ENCODE peak calls at places on chromosomes 12 and 14, in five cellular contexts. J is neuronal stem cell, A is H1, E is H9, Q is trophoblast cell. O is an unnamed sample.

GRCh38 chr12:24797901-24798300 is 151.0 kb downstream of the BCAT1 start:
- DNase-seq in J (no peak), A (no peak), E (no peak), Q (no peak), O (no peak)

GRCh38 chr14:79576434-79576833 is 634.9 kb downstream of the DIO2 start:
- DNase-seq in J (no peak), A (no peak), E (no peak), Q (no peak), O (no peak)

GRCh38 chr12:52132754-52133161 is 53.3 kb downstream of the SMIM41 start:
- DNase-seq in J (no peak), A (no peak), E (no peak), Q (no peak), O (no peak)

GRCh38 chr12:128914908-128915563 is 61.8 kb downstream of the GLT1D1 start:
- DNase-seq in J (no peak), A (no peak), E (no peak), Q (no peak), O (no peak)

GRCh38 chr14:75001899-75002298 is 822 bp upstream of the EIF2B2 start:
- DNase-seq in J (no peak), A (no peak), E (no peak), Q (no peak), O (no peak)

GRCh38 chr14:103629503-103630121 is 601 bp downstream of the KLC1 start:
- DNase-seq in J (peak), A (peak), E (peak), Q (peak), O (peak)

GRCh38 chr14:91595736-91596135 is 85.6 kb upstream of the PPP4R3A start:
- DNase-seq in J (no peak), A (no peak), E (no peak), Q (no peak), O (no peak)

GRCh38 chr12:132188451-132189298 is 44.4 kb downstream of the NOC4L start:
- DNase-seq in J (no peak), A (no peak), E (no peak), Q (no peak), O (no peak)

GRCh38 chr14:88228519-88229236 is 94.4 kb downstream of the KCNK10 start:
- DNase-seq in J (no peak), A (no peak), E (no peak), Q (peak), O (no peak)

GRCh38 chr12:42979746-42980145 is 390.2 kb upstream of the PRICKLE1 start:
- DNase-seq in J (no peak), A (no peak), E (no peak), Q (no peak), O (no peak)

GRCh38 chr12:49231881-49232650 is 32.8 kb upstream of the TUBA1C start:
- DNase-seq in J (no peak), A (no peak), E (no peak), Q (no peak), O (no peak)

GRCh38 chr12:72366255-72366654 is 94.1 kb downstream of the TRHDE start:
- DNase-seq in J (no peak), A (no peak), E (no peak), Q (no peak), O (no peak)

GRCh38 chr14:69376439-69376838 is 21.7 kb downstream of the ERH start:
- DNase-seq in J (no peak), A (no peak), E (no peak), Q (no peak), O (peak)

GRCh38 chr12:25585021-25585523 is 32.0 kb upstream of the LMNTD1 start:
- DNase-seq in J (no peak), A (no peak), E (no peak), Q (no peak), O (no peak)

GRCh38 chr12:40970320-40970907 is 217.7 kb upstream of the PDZRN4 start:
- DNase-seq in J (no peak), A (no peak), E (no peak), Q (no peak), O (no peak)

GRCh38 chr14:105448706-105449111 is 25.9 kb upstream of the CRIP2 start:
- DNase-seq in J (peak), A (peak), E (peak), Q (peak), O (peak)

GRCh38 chr12:67069451-67070306 is 199.5 kb upstream of the CAND1 start:
- DNase-seq in J (peak), A (peak), E (peak), Q (peak), O (peak)

GRCh38 chr14:60505448-60505847 is 3.5 kb upstream of the SIX6 start:
- DNase-seq in J (peak), A (no peak), E (no peak), Q (no peak), O (no peak)

GRCh38 chr14:90693413-90693812 is 122.8 kb downstream of the TTC7B start:
- DNase-seq in J (no peak), A (no peak), E (no peak), Q (no peak), O (no peak)

GRCh38 chr12:128823216-128823915 is 392 bp downstream of the SLC15A4 start:
- DNase-seq in J (no peak), A (peak), E (peak), Q (peak), O (no peak)

GRCh38 chr14:22483863-22484593 is 105.0 kb downstream of the DAD1 start:
- DNase-seq in J (no peak), A (no peak), E (no peak), Q (no peak), O (no peak)

GRCh38 chr14:102580552-102581110 is 11.8 kb upstream of the RCOR1 start:
- DNase-seq in J (no peak), A (no peak), E (no peak), Q (peak), O (peak)
- H2AFZ ChIP-seq in J (peak), A (no peak), E (no peak), Q (no peak), O (no peak)

GRCh38 chr14:83847102-83847501 is 1682.8 kb upstream of the FLRT2 start:
- DNase-seq in J (no peak), A (no peak), E (no peak), Q (no peak), O (no peak)
- H2BK12ac ChIP-seq in J (no peak), A (no peak), E (no peak), Q (no peak), O (no peak)

GRCh38 chr12:46268349-46268616 is 560 bp downstream of the SLC38A1 start:
- DNase-seq in J (no peak), A (no peak), E (no peak), Q (no peak), O (no peak)

GRCh38 chr12:46268617-46269428 is at the start of gene SLC38A1:
- DNase-seq in J (peak), A (peak), E (peak), Q (peak), O (peak)

GRCh38 chr12:46271846-46272245 is 3.0 kb upstream of the SLC38A1 start:
- DNase-seq in J (no peak), A (no peak), E (no peak), Q (no peak), O (no peak)

GRCh38 chr12:46267618-46268348 is 1.1 kb downstream of the SLC38A1 start:
- DNase-seq in J (no peak), A (peak), E (no peak), Q (peak), O (peak)

GRCh38 chr12:46269429-46270241 is 792 bp upstream of the SLC38A1 start:
- DNase-seq in J (no peak), A (peak), E (peak), Q (no peak), O (peak)
- H2AFZ ChIP-seq in J (peak), A (no peak), E (no peak), Q (peak), O (peak)

DNA sequence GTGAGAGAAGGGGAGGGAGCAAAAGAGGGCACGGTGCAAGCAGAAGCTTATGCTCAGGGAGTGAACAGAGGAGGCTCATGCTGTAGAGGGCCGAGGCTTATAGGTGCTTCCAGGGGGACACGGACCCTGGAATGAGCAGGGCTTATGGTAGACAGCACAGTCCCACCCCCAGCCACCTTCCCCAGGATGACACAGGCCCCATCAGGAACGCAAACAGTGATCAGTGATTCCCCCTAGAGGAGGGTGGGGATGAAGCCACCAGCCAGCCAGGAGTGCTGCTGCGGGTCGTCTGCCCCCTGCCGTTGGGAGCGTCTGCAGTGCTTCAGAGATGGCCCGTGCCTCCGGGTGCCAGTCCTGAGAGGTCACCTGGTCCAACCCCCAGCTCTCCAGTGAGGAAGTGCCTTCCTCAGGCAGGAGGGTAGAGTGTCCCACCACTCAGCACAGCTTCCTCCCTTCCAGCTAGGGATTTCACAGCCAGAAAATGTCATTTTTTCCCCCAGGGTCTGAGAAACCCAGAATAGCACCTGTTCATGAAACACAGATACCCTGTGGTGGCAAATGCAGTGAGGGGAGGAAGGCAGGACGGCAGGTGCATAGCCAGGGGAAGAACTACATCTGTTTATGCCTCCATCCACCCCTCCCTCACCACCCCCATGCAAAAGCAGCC is 60.7 kb downstream of the SLC6A12 start:
- DNase-seq in J (peak), A (peak), E (peak), Q (peak), O (peak)
- H2BK12ac ChIP-seq in J (no peak), A (peak), E (no peak), Q (no peak), O (no peak)

GRCh38 chr12:3604281-3604680 is 113.3 kb downstream of the PRMT8 start:
- DNase-seq in J (no peak), A (no peak), E (no peak), Q (no peak), O (no peak)

GRCh38 chr12:3607039-3607719 is 116.2 kb downstream of the PRMT8 start:
- DNase-seq in J (no peak), A (no peak), E (no peak), Q (no peak), O (no peak)

GRCh38 chr12:3607821-3608220 is 116.8 kb downstream of the PRMT8 start:
- DNase-seq in J (no peak), A (no peak), E (no peak), Q (no peak), O (no peak)

GRCh38 chr12:3604750-3605638 is 114.0 kb downstream of the PRMT8 start:
- DNase-seq in J (no peak), A (peak), E (peak), Q (no peak), O (no peak)

DNA sequence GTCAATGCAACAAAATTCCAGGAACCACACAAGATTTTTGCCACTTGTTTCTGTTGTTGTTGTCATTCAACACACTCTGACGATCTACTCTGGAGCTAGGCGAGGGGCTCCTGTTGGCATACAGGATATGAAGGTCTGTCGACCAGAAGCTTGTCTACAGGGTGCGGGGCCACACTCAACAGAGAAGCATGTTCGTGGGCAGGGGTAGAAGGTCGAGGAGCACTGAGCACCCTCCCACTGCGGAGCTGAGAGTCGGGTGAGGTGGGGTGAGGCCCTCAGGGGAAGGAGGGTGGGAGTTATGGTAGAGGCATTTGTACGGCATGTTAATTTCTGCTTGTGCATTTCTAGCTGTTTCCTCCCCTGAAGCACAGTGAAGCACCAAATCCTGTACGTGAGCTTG is 115.1 kb downstream of the PRMT8 start:
- DNase-seq in J (no peak), A (no peak), E (no peak), Q (no peak), O (no peak)
- H2AFZ ChIP-seq in J (no peak), A (no peak), E (no peak), Q (no peak), O (no peak)

GRCh38 chr14:62505045-62505444 is 540.2 kb downstream of the KCNH5 start:
- DNase-seq in J (no peak), A (no peak), E (no peak), Q (no peak), O (no peak)
- H2BK12ac ChIP-seq in J (no peak), A (no peak), E (no peak), Q (no peak), O (no peak)

DNA sequence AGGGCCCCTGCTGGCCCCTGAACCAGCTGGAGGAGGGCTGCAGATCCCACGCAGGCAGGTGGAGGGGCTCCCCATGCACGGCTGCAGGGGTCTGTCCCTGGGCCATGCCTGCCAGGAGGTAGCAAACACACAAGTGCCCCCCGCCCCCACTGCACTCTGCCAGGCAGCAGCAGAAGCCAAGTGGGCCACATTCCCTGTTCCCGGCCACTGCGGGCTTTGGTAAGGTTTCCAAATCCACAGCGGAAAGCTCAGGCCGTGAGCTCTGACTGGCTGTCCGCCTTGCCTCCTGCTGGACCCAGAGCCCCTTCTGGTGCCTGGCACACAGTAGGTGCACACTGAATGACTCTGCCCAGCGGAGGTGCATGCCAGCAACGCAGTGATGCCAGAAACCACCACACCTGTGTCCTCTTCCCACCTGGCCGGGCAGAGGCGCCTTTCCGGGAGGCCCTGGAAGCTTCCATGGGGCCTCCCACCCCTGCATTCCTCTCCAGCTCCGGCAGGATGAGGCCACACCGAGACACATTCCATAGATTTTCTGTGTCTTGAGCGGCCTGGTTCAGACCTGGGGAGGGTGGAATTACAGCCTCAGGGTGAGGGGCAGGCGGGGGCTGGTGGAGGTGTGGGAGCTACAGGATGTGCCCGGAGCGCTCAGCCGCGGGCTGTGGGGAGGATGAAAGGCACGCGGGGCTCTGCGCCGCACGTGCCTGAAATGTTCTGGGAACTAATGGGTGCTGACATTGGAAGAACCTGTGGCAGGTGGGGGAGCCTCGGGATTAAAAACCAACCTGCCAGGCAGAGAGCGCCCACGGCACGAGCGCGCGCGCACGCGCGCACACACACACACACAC is 67.0 kb downstream of the NCOR2 start:
- DNase-seq in J (peak), A (peak), E (peak), Q (peak), O (peak)
- H2AFZ ChIP-seq in J (no peak), A (no peak), E (no peak), Q (no peak), O (no peak)

O was measured in mesenchymal stem cell.